ENCODE peak calls at places on chromosomes 11 and 22, in four cellular contexts. One of them, this sample, is unnamed.

GRCh38 chr22:49764151-49764581 is 63.5 kb downstream of the BRD1 start:
- DNase-seq in cardiac muscle cell: no peak
- DNase-seq in right atrium auricular region: no peak
- DNase-seq in H1: peak; percentile 47
- DNase-seq in this sample: no peak

GRCh38 chr22:47549741-47550340 is 787.4 kb downstream of the TBC1D22A start:
- DNase-seq in cardiac muscle cell: no peak
- DNase-seq in right atrium auricular region: peak; percentile 53
- DNase-seq in H1: no peak
- DNase-seq in this sample: peak; percentile 42

GRCh38 chr11:8086001-8086479 is 5.0 kb downstream of the TUB start:
- DNase-seq in cardiac muscle cell: no peak
- DNase-seq in right atrium auricular region: no peak
- DNase-seq in H1: no peak
- DNase-seq in this sample: no peak

GRCh38 chr11:17267576-17267975 is 9.0 kb upstream of the NUCB2 start:
- DNase-seq in cardiac muscle cell: no peak
- DNase-seq in right atrium auricular region: no peak
- DNase-seq in H1: no peak
- DNase-seq in this sample: no peak

GRCh38 chr11:117731689-117732290 is 65.2 kb downstream of the DSCAML1 start:
- DNase-seq in cardiac muscle cell: no peak
- DNase-seq in right atrium auricular region: no peak
- DNase-seq in H1: no peak
- DNase-seq in this sample: no peak

GRCh38 chr22:29989446-29989845 is 90.8 kb upstream of the HORMAD2 start:
- DNase-seq in cardiac muscle cell: no peak
- DNase-seq in right atrium auricular region: no peak
- DNase-seq in H1: no peak
- DNase-seq in this sample: no peak

GRCh38 chr11:125202362-125202880 is 37.9 kb downstream of the PKNOX2 start:
- DNase-seq in cardiac muscle cell: peak; percentile 32
- DNase-seq in right atrium auricular region: no peak
- DNase-seq in H1: no peak
- DNase-seq in this sample: no peak

GRCh38 chr22:25764270-25765015 is 22.5 kb downstream of the MYO18B start:
- DNase-seq in cardiac muscle cell: no peak
- DNase-seq in right atrium auricular region: no peak
- DNase-seq in H1: peak; percentile 75
- DNase-seq in this sample: no peak

GRCh38 chr11:10305262-10305963 is 540 bp downstream of the ADM start:
- DNase-seq in cardiac muscle cell: peak; percentile 70
- DNase-seq in right atrium auricular region: no peak
- DNase-seq in H1: peak; percentile 66
- DNase-seq in this sample: no peak

GRCh38 chr11:1120532-1121342 is 37.0 kb upstream of the MUC5AC start:
- DNase-seq in cardiac muscle cell: no peak
- DNase-seq in right atrium auricular region: no peak
- DNase-seq in H1: no peak
- DNase-seq in this sample: no peak

GRCh38 chr11:100870138-100870537 is 183.1 kb downstream of the ARHGAP42 start:
- DNase-seq in cardiac muscle cell: no peak
- DNase-seq in right atrium auricular region: no peak
- DNase-seq in H1: no peak
- DNase-seq in this sample: no peak

GRCh38 chr11:58957922-58958321 is 18.6 kb downstream of the GLYATL1 start:
- DNase-seq in cardiac muscle cell: no peak
- DNase-seq in right atrium auricular region: no peak
- DNase-seq in H1: no peak
- DNase-seq in this sample: no peak

GRCh38 chr11:86592659-86593451 is 79.6 kb downstream of the ME3 start:
- DNase-seq in cardiac muscle cell: peak; percentile 46
- DNase-seq in right atrium auricular region: peak; percentile 86
- DNase-seq in H1: no peak
- DNase-seq in this sample: no peak

GRCh38 chr11:59767212-59767611 is 12.0 kb downstream of the STX3 start:
- DNase-seq in cardiac muscle cell: no peak
- DNase-seq in right atrium auricular region: no peak
- DNase-seq in H1: no peak
- DNase-seq in this sample: no peak

GRCh38 chr11:104148074-104148473 is 15.9 kb downstream of the PDGFD start:
- DNase-seq in cardiac muscle cell: no peak
- DNase-seq in right atrium auricular region: no peak
- DNase-seq in H1: no peak
- DNase-seq in this sample: no peak

GRCh38 chr11:69540118-69541000 is 58.9 kb downstream of the LINC01488 start:
- DNase-seq in cardiac muscle cell: peak; percentile 23
- DNase-seq in right atrium auricular region: no peak
- DNase-seq in H1: peak; percentile 59
- DNase-seq in this sample: peak; percentile 90

GRCh38 chr11:932435-932834 is 6.8 kb downstream of the AP2A2 start:
- DNase-seq in cardiac muscle cell: no peak
- DNase-seq in right atrium auricular region: no peak
- DNase-seq in H1: no peak
- DNase-seq in this sample: no peak

GRCh38 chr11:118914178-118914918 is 11.4 kb downstream of the BCL9L start:
- DNase-seq in cardiac muscle cell: no peak
- DNase-seq in right atrium auricular region: no peak
- DNase-seq in H1: no peak
- DNase-seq in this sample: peak; percentile 83

GRCh38 chr11:61567286-61568061 is 13.4 kb downstream of the SYT7 start:
- DNase-seq in cardiac muscle cell: peak; percentile 94
- DNase-seq in right atrium auricular region: peak; percentile 74
- DNase-seq in H1: peak; percentile 98
- DNase-seq in this sample: peak; percentile 71

GRCh38 chr11:109026891-109027489 is 362.1 kb downstream of the DDX10 start:
- DNase-seq in cardiac muscle cell: no peak
- DNase-seq in right atrium auricular region: no peak
- DNase-seq in H1: no peak
- DNase-seq in this sample: no peak

GRCh38 chr11:69948256-69949141 is 129.3 kb upstream of the FGF3 start:
- DNase-seq in cardiac muscle cell: no peak
- DNase-seq in right atrium auricular region: no peak
- DNase-seq in H1: peak; percentile 71
- DNase-seq in this sample: no peak

GRCh38 chr11:3203221-3204043 is 15.2 kb downstream of the MRGPRG start:
- DNase-seq in cardiac muscle cell: peak; percentile 73
- DNase-seq in right atrium auricular region: no peak
- DNase-seq in H1: no peak
- DNase-seq in this sample: no peak

GRCh38 chr11:5577101-5577500 is 3.6 kb upstream of the OR52B6 start:
- DNase-seq in cardiac muscle cell: no peak
- DNase-seq in right atrium auricular region: no peak
- DNase-seq in H1: no peak
- DNase-seq in this sample: no peak

GRCh38 chr11:32312865-32313403 is 122.4 kb downstream of the WT1 start:
- DNase-seq in cardiac muscle cell: peak; percentile 67
- DNase-seq in right atrium auricular region: peak; percentile 68
- DNase-seq in H1: peak; percentile 60
- DNase-seq in this sample: no peak
- H3K4me3 ChIP-seq in cardiac muscle cell: no peak overlapping the region
- H3K4me3 ChIP-seq in right atrium auricular region: no peak overlapping the region
- H3K4me3 ChIP-seq in H1: no peak overlapping the region
- H3K4me3 ChIP-seq in this sample: no peak overlapping the region

DNA sequence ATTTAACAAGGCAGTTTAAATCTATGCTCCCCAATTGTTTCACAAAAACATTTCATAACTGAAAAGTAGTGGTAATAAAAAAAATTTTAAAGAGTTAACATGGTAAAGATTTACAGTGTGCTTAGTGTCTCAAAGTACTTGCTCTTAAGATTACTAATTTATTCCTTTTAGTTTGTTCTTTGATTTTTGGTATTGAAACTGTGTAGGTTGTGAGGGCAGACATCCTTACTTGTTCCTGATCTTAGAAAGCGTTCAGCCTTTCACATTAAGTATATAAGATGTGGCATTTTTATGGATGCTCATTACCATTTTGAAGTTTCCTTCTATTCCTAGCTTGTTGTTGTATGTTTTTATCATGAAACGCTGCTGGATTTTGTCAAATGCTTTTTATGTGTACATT is 32.9 kb downstream of the RAB6A start:
- DNase-seq in cardiac muscle cell: no peak
- DNase-seq in right atrium auricular region: no peak
- DNase-seq in H1: no peak
- DNase-seq in this sample: no peak
- H3K36me3 ChIP-seq in cardiac muscle cell: no peaks in the 10 kb centered on the region
- H3K36me3 ChIP-seq in right atrium auricular region: peaks cover 4% of the 10 kb centered on the region
- H3K36me3 ChIP-seq in H1: no peaks in the 10 kb centered on the region
- H3K36me3 ChIP-seq in this sample: peaks cover 11% of the 10 kb centered on the region

DNA sequence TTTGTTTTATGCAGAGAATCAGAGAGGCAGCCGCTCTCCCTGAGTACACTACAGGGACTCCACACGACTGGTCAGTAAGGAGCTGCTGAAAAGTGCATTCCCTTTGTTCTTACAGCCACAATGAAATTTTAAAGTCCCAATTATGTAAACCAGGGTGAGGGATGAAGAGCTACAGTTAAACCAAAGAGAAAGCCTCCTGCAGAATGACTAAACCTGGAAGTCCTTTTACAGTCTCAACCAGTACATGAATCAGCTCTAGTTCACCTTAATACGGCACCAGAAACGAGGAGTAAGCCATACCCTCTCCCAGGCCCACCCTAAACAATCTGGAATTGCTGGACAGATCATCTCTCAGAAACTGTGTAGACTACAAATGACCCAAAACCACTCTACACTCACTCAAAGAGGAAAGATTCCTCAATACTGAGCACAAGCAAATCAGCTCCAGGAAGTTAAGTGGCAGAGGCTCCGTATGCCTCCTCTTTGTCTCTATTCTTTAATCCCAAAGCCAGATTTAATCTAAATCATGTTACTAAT is 113.1 kb downstream of the RBFOX2 start:
- DNase-seq in cardiac muscle cell: no peak
- DNase-seq in right atrium auricular region: no peak
- DNase-seq in H1: no peak
- DNase-seq in this sample: no peak
- H3K4me3 ChIP-seq in cardiac muscle cell: peak overlapping the region; percentile 41
- H3K4me3 ChIP-seq in right atrium auricular region: peak overlapping the region; percentile 43
- H3K4me3 ChIP-seq in H1: peak overlapping the region; percentile 47
- H3K4me3 ChIP-seq in this sample: peak overlapping the region; percentile 66

DNA sequence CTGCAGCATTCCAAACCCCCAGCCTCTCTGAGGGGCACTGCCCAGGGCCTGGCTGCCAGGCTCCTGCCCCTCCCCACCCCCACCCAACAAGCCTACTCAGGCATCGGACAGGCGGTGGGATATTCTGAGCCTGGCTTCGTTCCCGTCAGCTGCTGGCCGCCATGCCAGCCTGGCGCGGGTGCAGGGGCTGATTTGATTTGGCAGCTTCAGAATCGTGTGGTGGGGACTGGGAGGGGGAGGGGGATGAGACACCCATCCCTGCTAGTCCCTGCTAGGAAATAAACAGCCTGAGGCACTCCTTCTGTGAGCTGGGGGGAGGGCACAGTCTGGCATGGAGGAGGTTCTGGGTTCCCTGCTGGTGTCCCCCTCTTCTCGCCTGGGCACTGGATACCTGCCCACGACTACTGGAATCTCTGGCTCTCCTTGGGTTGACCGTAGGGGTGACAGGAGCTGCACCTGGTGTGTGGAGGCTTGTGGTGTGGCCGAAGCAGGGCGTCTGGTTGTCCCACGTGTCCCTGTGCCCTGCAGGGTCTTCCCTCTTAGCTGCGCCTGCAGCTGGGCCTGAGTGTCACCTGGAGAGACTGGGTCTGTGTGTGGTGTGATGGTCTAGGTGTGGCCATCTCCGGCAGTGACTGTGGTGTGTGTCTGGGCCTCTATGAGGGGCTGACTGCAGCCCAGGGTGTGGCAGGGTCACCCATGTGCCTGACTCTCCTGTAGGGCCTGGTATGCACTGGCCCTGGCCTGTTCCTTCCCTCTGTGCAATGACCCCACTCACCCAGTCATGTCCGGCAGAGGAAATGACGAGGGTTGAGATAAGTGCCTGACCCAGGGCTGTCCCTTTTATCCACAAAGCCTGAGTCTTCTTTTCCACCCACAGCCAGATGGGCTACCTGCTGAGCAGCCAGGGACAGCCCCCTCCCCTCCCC is 42.2 kb downstream of the PDE2A start:
- DNase-seq in cardiac muscle cell: no peak
- DNase-seq in right atrium auricular region: peak; percentile 75
- DNase-seq in H1: no peak
- DNase-seq in this sample: no peak
- H3K36me3 ChIP-seq in cardiac muscle cell: no peaks in the 10 kb centered on the region
- H3K36me3 ChIP-seq in right atrium auricular region: no peaks in the 10 kb centered on the region
- H3K36me3 ChIP-seq in H1: no peaks in the 10 kb centered on the region
- H3K36me3 ChIP-seq in this sample: no peaks in the 10 kb centered on the region

GRCh38 chr11:67268036-67268683 is 1.9 kb downstream of the GRK2 start:
- DNase-seq in cardiac muscle cell: no peak
- DNase-seq in right atrium auricular region: no peak
- DNase-seq in H1: no peak
- DNase-seq in this sample: peak; percentile 67
- H3K4me3 ChIP-seq in cardiac muscle cell: no peak overlapping the region
- H3K4me3 ChIP-seq in right atrium auricular region: peak overlapping the region; percentile 94
- H3K4me3 ChIP-seq in H1: peak overlapping the region; percentile 74
- H3K4me3 ChIP-seq in this sample: peak overlapping the region; percentile 87

GRCh38 chr22:20128619-20128901 is 3.0 kb upstream of the ZDHHC8 start:
- DNase-seq in cardiac muscle cell: no peak
- DNase-seq in right atrium auricular region: no peak
- DNase-seq in H1: no peak
- DNase-seq in this sample: no peak

GRCh38 chr22:20126284-20127029 is 5.1 kb upstream of the ZDHHC8 start:
- DNase-seq in cardiac muscle cell: no peak
- DNase-seq in right atrium auricular region: no peak
- DNase-seq in H1: no peak
- DNase-seq in this sample: no peak

GRCh38 chr22:20127869-20128618 is 3.6 kb upstream of the ZDHHC8 start:
- DNase-seq in cardiac muscle cell: no peak
- DNase-seq in right atrium auricular region: no peak
- DNase-seq in H1: no peak
- DNase-seq in this sample: no peak

GRCh38 chr22:20128902-20129746 is 2.5 kb upstream of the ZDHHC8 start:
- DNase-seq in cardiac muscle cell: peak; percentile 13
- DNase-seq in right atrium auricular region: no peak
- DNase-seq in H1: peak; percentile 76
- DNase-seq in this sample: no peak

DNA sequence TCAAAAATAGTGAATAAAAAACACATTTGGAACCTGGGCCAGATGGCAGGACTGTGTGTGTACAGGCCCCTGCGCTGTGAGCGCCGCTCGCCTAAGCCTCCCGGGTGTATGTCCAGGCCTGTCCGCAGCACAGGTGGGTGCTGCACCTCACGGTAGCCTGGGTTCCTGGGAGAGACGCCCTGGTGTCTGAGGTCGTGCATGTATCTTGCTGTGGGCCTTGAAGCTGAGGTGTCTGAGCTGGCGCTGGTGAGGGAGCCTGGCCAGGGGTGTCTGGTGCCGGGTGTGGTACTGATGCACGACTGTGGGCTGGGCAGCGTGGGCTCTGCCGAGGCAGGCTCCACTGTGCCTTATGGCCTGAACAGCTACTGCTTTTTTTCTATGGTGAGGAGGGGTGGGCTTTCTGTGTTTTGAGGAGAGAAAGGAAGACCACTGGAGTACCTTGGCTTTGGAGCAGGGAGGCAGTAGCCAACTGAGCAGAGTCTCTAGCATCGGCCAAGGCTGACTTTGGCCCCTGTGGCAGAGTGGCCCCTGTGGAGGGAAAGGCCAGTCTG is 4.2 kb upstream of the ZDHHC8 start:
- DNase-seq in cardiac muscle cell: no peak
- DNase-seq in right atrium auricular region: no peak
- DNase-seq in H1: no peak
- DNase-seq in this sample: no peak
- H3K36me3 ChIP-seq in cardiac muscle cell: peaks cover 29% of the 10 kb centered on the region
- H3K36me3 ChIP-seq in right atrium auricular region: peaks cover 22% of the 10 kb centered on the region
- H3K36me3 ChIP-seq in H1: peaks cover 42% of the 10 kb centered on the region
- H3K36me3 ChIP-seq in this sample: peaks cover 32% of the 10 kb centered on the region

GRCh38 chr22:41915783-41916493 is 1.1 kb upstream of the SHISA8 start:
- DNase-seq in cardiac muscle cell: no peak
- DNase-seq in right atrium auricular region: no peak
- DNase-seq in H1: no peak
- DNase-seq in this sample: no peak
- H3K4me3 ChIP-seq in cardiac muscle cell: no peak overlapping the region
- H3K4me3 ChIP-seq in right atrium auricular region: no peak overlapping the region
- H3K4me3 ChIP-seq in H1: peak overlapping the region; percentile 44
- H3K4me3 ChIP-seq in this sample: peak overlapping the region; percentile 62